ENCODE peak calls at places on chromosomes 12 and 14, in five cellular contexts. H, N, X, T and B are unnamed samples.

GRCh38 chr12:76636141-76636692 is 76.6 kb upstream of the OSBPL8 start:
- DNase-seq in N (peak; percentile 74), H (no peak), X (peak; percentile 61), T (peak; percentile 30), B (peak; percentile 79)

GRCh38 chr14:92465353-92466067 is 48.1 kb upstream of the RIN3 start:
- DNase-seq in H (no peak), N (no peak), T (no peak), X (no peak), B (no peak)

GRCh38 chr14:24315807-24316596 is 4.7 kb downstream of the LTB4R start:
- DNase-seq in H (no peak), T (peak; percentile 82), N (no peak), X (no peak), B (no peak)

GRCh38 chr12:64756371-64756770 is 2.8 kb downstream of the GNS start:
- DNase-seq in X (no peak), T (no peak), N (no peak), H (no peak), B (no peak)

GRCh38 chr12:27652174-27652763 is 44.0 kb upstream of the REP15 start:
- DNase-seq in H (peak; percentile 58), N (peak; percentile 97), X (peak; percentile 66), T (peak; percentile 95), B (peak; percentile 67)

GRCh38 chr14:94638330-94638729 is 26.1 kb downstream of the SERPINA3 start:
- DNase-seq in N (no peak), H (no peak), T (no peak), X (peak; percentile 41), B (peak; percentile 46)

GRCh38 chr12:11059784-11060183 is 2.3 kb downstream of the TAS2R46 start:
- DNase-seq in H (no peak), T (no peak), N (no peak), X (peak; percentile 13), B (peak; percentile 7)

GRCh38 chr12:52307836-52308806 is 13.1 kb downstream of the KRT83 start:
- DNase-seq in H (peak; percentile 24), N (peak; percentile 59), X (peak; percentile 58), T (peak; percentile 89), B (peak; percentile 50)

GRCh38 chr12:75666126-75666979 is 154.9 kb upstream of the KRR1 start:
- DNase-seq in X (peak; percentile 89), N (no peak), T (no peak), H (no peak), B (peak; percentile 24)

GRCh38 chr12:55172686-55173085 is 46.5 kb downstream of the OR9K2 start:
- DNase-seq in T (no peak), X (no peak), H (no peak), N (no peak), B (peak; percentile 46)

GRCh38 chr12:102452605-102453004 is 27.8 kb downstream of the IGF1 start:
- DNase-seq in T (no peak), X (no peak), H (no peak), N (no peak), B (no peak)

GRCh38 chr12:96343347-96343954 is 56.8 kb downstream of the CDK17 start:
- DNase-seq in N (no peak), H (no peak), T (no peak), X (peak; percentile 75), B (peak; percentile 31)

GRCh38 chr14:74645735-74646134 is 33.7 kb upstream of the LTBP2 start:
- DNase-seq in H (no peak), T (no peak), N (no peak), X (no peak), B (no peak)

GRCh38 chr14:91177073-91177796 is 63.4 kb downstream of the DGLUCY start:
- DNase-seq in T (peak; percentile 77), H (peak; percentile 31), N (peak; percentile 89), X (peak; percentile 58), B (peak; percentile 55)

GRCh38 chr14:56659964-56660551 is 80.5 kb downstream of the TMEM260 start:
- DNase-seq in H (peak; percentile 32), N (peak; percentile 82), T (peak; percentile 73), X (peak; percentile 44), B (peak; percentile 27)

GRCh38 chr12:31629756-31630732 is 29.4 kb upstream of the ETFBKMT start:
- DNase-seq in X (peak; percentile 83), N (no peak), T (peak; percentile 14), H (no peak), B (no peak)
- H2AFZ ChIP-seq in X (no peak overlapping the region), N (no peak overlapping the region), T (no peak overlapping the region), H (no peak overlapping the region), B (no peak overlapping the region)

GRCh38 chr12:56468216-56469006 is at the start of gene SPRYD4:
- DNase-seq in H (peak; percentile 82), N (peak; percentile 94), T (peak; percentile 96), X (peak; percentile 90), B (peak; percentile 88)
- TF ChIP-seq CTCF in H (peak; percentile 15), N (peak; percentile 64), T (peak; percentile 32), X (peak; percentile 13), B (peak; percentile 31)

GRCh38 chr12:49635036-49635435 is 11.7 kb downstream of the PRPF40B start:
- DNase-seq in N (no peak), T (no peak), X (no peak), H (no peak), B (no peak)
- H4K20me1 ChIP-seq in N (no peaks in the 10 kb centered on the region), T (no peaks in the 10 kb centered on the region), X (no peaks in the 10 kb centered on the region), H (no peaks in the 10 kb centered on the region), B (no peaks in the 10 kb centered on the region)

GRCh38 chr14:81656811-81657210 is 123.2 kb upstream of the SEL1L start:
- DNase-seq in T (no peak), X (no peak), N (no peak), H (no peak), B (no peak)

GRCh38 chr14:81655423-81656314 is 122.0 kb upstream of the SEL1L start:
- DNase-seq in N (no peak), T (peak; percentile 40), H (no peak), X (no peak), B (no peak)
- H2AFZ ChIP-seq in N (no peak overlapping the region), T (peak overlapping the region; percentile 85), H (no peak overlapping the region), X (no peak overlapping the region), B (no peak overlapping the region)

GRCh38 chr12:40971911-40972310 is 216.2 kb upstream of the PDZRN4 start:
- DNase-seq in X (peak; percentile 21), T (no peak), N (no peak), H (no peak), B (no peak)

GRCh38 chr12:40969796-40970195 is 218.3 kb upstream of the PDZRN4 start:
- DNase-seq in X (no peak), T (peak; percentile 66), H (no peak), N (no peak), B (no peak)

DNA sequence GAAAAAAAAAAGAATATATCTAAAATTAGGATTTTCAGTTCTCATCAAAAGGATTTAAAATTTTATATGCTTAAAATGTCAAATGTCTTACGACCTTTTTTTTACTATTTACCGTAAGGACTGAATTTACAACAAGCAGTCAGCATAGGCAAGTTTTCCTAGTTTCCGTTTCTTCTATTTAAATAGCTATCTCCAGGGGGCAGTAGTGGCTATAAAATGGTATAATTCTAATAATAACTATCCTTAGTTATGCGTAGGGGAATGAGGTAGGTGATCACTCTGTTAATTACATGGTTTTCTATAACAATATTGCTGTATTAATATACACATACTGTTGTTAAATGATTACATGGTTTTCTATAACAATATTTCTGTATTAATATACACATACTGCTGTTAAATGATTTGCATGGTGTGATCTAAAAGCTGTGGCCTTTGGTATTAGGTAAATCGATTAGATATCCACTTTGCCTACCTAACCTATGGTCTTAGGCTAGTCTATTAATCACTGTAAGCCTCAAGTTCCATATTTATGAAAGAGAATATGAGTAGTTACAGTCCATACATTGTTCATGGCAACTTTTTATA is 217.7 kb upstream of the PDZRN4 start:
- DNase-seq in X (no peak), N (peak; percentile 61), H (peak; percentile 32), T (peak; percentile 79), B (no peak)
- TF ChIP-seq CTCF in X (no peak), N (peak; percentile 66), H (peak; percentile 43), T (peak; percentile 68), B (no peak)

GRCh38 chr12:117225179-117225578 is 34.9 kb upstream of the FBXO21 start:
- DNase-seq in T (no peak), H (no peak), X (no peak), N (no peak), B (no peak)
- H4K20me1 ChIP-seq in T (no peaks in the 10 kb centered on the region), H (no peaks in the 10 kb centered on the region), X (no peaks in the 10 kb centered on the region), N (no peaks in the 10 kb centered on the region), B (no peaks in the 10 kb centered on the region)

GRCh38 chr12:119699199-119699765 is 31.3 kb downstream of the PRKAB1 start:
- DNase-seq in T (no peak), H (no peak), N (no peak), X (no peak), B (no peak)

GRCh38 chr12:119705182-119705581 is 37.2 kb downstream of the PRKAB1 start:
- DNase-seq in X (no peak), N (no peak), T (no peak), H (no peak), B (no peak)

GRCh38 chr12:119700078-119700477 is 32.1 kb downstream of the PRKAB1 start:
- DNase-seq in H (no peak), X (no peak), T (no peak), N (no peak), B (no peak)

DNA sequence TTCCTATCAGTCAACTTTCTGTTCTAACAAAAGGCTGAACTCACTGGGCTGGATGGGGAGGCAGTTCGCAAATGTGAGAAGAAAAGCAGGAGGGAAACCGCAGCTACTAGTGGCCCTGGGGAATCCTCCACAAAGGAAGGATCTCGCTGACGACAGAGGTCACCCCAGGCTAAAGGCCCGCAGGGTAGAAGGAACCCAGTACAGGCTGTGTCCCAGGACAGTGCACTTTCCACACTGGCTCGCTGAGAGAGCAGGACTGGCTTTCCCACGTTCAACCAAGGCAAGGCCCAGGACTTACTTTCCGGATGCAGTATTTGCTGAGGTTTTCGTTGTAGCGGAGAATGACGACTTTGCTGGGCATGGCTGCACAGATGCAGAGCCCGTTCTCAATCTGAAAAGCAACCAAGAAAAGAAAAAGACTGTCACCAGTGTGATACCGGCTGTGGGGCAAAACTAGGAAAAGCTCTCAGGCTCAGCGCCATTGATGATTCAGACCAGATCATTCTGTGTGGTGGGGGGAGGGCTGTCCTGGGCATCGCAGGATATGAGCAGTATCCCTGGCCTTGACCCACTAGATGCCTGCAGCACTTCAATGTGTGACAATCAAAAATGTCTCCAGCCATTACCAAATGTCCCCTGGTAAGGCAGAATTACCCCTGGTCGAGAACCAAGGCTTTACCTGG is 36.3 kb downstream of the PRKAB1 start:
- DNase-seq in H (no peak), T (no peak), X (peak; percentile 38), N (peak; percentile 74), B (no peak)
- H2AFZ ChIP-seq in H (no peak overlapping the region), T (no peak overlapping the region), X (no peak overlapping the region), N (no peak overlapping the region), B (no peak overlapping the region)

DNA sequence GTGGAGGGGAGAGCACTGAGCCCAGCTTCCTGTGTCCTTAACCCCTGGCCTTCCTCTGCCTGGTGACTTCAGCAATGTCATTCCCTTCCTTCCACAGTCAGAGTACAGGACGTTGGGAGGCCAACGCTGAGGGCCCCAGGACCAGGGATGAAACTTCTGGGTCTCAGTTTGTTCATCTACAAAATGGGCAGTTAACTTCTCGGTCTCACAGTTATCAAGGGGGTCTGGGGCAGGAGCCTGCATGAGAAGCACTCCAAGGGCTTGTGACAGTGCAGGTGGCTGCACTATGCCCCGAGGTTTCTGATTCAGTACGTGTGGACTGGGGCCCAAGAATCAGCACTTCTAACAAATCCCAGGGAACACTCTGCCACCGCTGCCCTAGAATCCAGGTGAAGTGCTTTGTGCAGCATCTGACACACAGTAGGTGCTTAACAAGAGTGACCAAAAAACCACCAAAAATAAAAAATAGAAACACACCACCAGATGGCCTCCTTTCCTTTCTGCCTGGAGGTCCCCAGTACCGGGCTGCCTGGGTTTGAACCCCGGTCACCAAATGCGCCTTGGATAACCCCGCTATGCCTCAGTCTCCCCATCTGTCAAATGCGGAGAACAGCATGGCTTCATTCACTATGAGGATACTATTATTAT is 80.4 kb downstream of the RFLNA start:
- DNase-seq in N (no peak), H (no peak), X (no peak), T (no peak), B (no peak)
- TF ChIP-seq CTCF in N (peak; percentile 46), H (no peak), X (no peak), T (peak; percentile 14), B (no peak)